ENCODE peak calls at places on chromosomes 12 and 14, in four cellular contexts. One of them, this sample, is unnamed.

GRCh38 chr12:10705655-10706054 is 17.5 kb downstream of the YBX3 start:
- DNase-seq in activated CD8-positive, alpha-beta memory T cell treated with anti-CD3 and anti-CD28 coated beads for 1 hour: no peak
- DNase-seq in T-helper 2 cell: no peak
- DNase-seq in neuronal stem cell: no peak
- DNase-seq in this sample: no peak

GRCh38 chr12:90682398-90682797 is 272.6 kb downstream of the CCER1 start:
- DNase-seq in activated CD8-positive, alpha-beta memory T cell treated with anti-CD3 and anti-CD28 coated beads for 1 hour: no peak
- DNase-seq in T-helper 2 cell: no peak
- DNase-seq in neuronal stem cell: no peak
- DNase-seq in this sample: no peak

GRCh38 chr12:81644503-81644902 is 114.6 kb downstream of the PPFIA2 start:
- DNase-seq in T-helper 2 cell: peak; percentile 20
- DNase-seq in neuronal stem cell: peak; percentile 9
- DNase-seq in activated CD8-positive, alpha-beta memory T cell treated with anti-CD3 and anti-CD28 coated beads for 1 hour: no peak
- DNase-seq in this sample: no peak

GRCh38 chr12:3123729-3124128 is 46.5 kb downstream of the TSPAN9 start:
- DNase-seq in T-helper 2 cell: no peak
- DNase-seq in activated CD8-positive, alpha-beta memory T cell treated with anti-CD3 and anti-CD28 coated beads for 1 hour: no peak
- DNase-seq in neuronal stem cell: no peak
- DNase-seq in this sample: no peak

GRCh38 chr12:76303989-76304460 is 44.2 kb downstream of the BBS10 start:
- DNase-seq in neuronal stem cell: no peak
- DNase-seq in T-helper 2 cell: no peak
- DNase-seq in activated CD8-positive, alpha-beta memory T cell treated with anti-CD3 and anti-CD28 coated beads for 1 hour: no peak
- DNase-seq in this sample: no peak

GRCh38 chr12:6766651-6767300 is 613 bp downstream of the PTMS start:
- DNase-seq in T-helper 2 cell: peak; percentile 39
- DNase-seq in activated CD8-positive, alpha-beta memory T cell treated with anti-CD3 and anti-CD28 coated beads for 1 hour: no peak
- DNase-seq in neuronal stem cell: no peak
- DNase-seq in this sample: peak; percentile 76

GRCh38 chr12:108235231-108235959 is 103.7 kb downstream of the CMKLR1 start:
- DNase-seq in neuronal stem cell: no peak
- DNase-seq in activated CD8-positive, alpha-beta memory T cell treated with anti-CD3 and anti-CD28 coated beads for 1 hour: no peak
- DNase-seq in T-helper 2 cell: no peak
- DNase-seq in this sample: no peak

GRCh38 chr12:15001733-15002471 is 29.1 kb downstream of the PDE6H start:
- DNase-seq in activated CD8-positive, alpha-beta memory T cell treated with anti-CD3 and anti-CD28 coated beads for 1 hour: no peak
- DNase-seq in T-helper 2 cell: no peak
- DNase-seq in neuronal stem cell: no peak
- DNase-seq in this sample: peak; percentile 79

GRCh38 chr12:65565601-65566560 is 258.4 kb upstream of the HMGA2 start:
- DNase-seq in T-helper 2 cell: no peak
- DNase-seq in activated CD8-positive, alpha-beta memory T cell treated with anti-CD3 and anti-CD28 coated beads for 1 hour: no peak
- DNase-seq in neuronal stem cell: no peak
- DNase-seq in this sample: no peak

GRCh38 chr12:40312982-40313576 is 88.3 kb downstream of the LRRK2 start:
- DNase-seq in activated CD8-positive, alpha-beta memory T cell treated with anti-CD3 and anti-CD28 coated beads for 1 hour: no peak
- DNase-seq in T-helper 2 cell: no peak
- DNase-seq in neuronal stem cell: no peak
- DNase-seq in this sample: no peak

GRCh38 chr14:96889091-96889490 is 91.9 kb downstream of the VRK1 start:
- DNase-seq in neuronal stem cell: no peak
- DNase-seq in T-helper 2 cell: no peak
- DNase-seq in activated CD8-positive, alpha-beta memory T cell treated with anti-CD3 and anti-CD28 coated beads for 1 hour: no peak
- DNase-seq in this sample: no peak

GRCh38 chr12:26032719-26033241 is 74.3 kb downstream of the RASSF8 start:
- DNase-seq in neuronal stem cell: no peak
- DNase-seq in T-helper 2 cell: no peak
- DNase-seq in activated CD8-positive, alpha-beta memory T cell treated with anti-CD3 and anti-CD28 coated beads for 1 hour: no peak
- DNase-seq in this sample: no peak

GRCh38 chr14:99544971-99545370 is 59.0 kb downstream of the CCDC85C start:
- DNase-seq in T-helper 2 cell: no peak
- DNase-seq in neuronal stem cell: no peak
- DNase-seq in activated CD8-positive, alpha-beta memory T cell treated with anti-CD3 and anti-CD28 coated beads for 1 hour: no peak
- DNase-seq in this sample: no peak

GRCh38 chr12:53287741-53288216 is 7.6 kb upstream of the PFDN5 start:
- DNase-seq in T-helper 2 cell: peak; percentile 44
- DNase-seq in neuronal stem cell: peak; percentile 39
- DNase-seq in activated CD8-positive, alpha-beta memory T cell treated with anti-CD3 and anti-CD28 coated beads for 1 hour: peak; percentile 28
- DNase-seq in this sample: peak; percentile 82

GRCh38 chr12:112822056-112822455 is 30.5 kb downstream of the RPH3A start:
- DNase-seq in neuronal stem cell: no peak
- DNase-seq in T-helper 2 cell: no peak
- DNase-seq in activated CD8-positive, alpha-beta memory T cell treated with anti-CD3 and anti-CD28 coated beads for 1 hour: no peak
- DNase-seq in this sample: no peak

GRCh38 chr12:99911967-99912366 is 72.8 kb downstream of the ANKS1B start:
- DNase-seq in activated CD8-positive, alpha-beta memory T cell treated with anti-CD3 and anti-CD28 coated beads for 1 hour: no peak
- DNase-seq in T-helper 2 cell: no peak
- DNase-seq in neuronal stem cell: no peak
- DNase-seq in this sample: no peak

GRCh38 chr14:74834682-74835392 is 41.1 kb downstream of the PROX2 start:
- DNase-seq in neuronal stem cell: no peak
- DNase-seq in T-helper 2 cell: no peak
- DNase-seq in activated CD8-positive, alpha-beta memory T cell treated with anti-CD3 and anti-CD28 coated beads for 1 hour: no peak
- DNase-seq in this sample: no peak

GRCh38 chr14:99537399-99537798 is 56.2 kb downstream of the CCNK start:
- DNase-seq in activated CD8-positive, alpha-beta memory T cell treated with anti-CD3 and anti-CD28 coated beads for 1 hour: no peak
- DNase-seq in neuronal stem cell: no peak
- DNase-seq in T-helper 2 cell: no peak
- DNase-seq in this sample: peak; percentile 79

GRCh38 chr12:5013206-5013830 is 30.4 kb upstream of the KCNA5 start:
- DNase-seq in activated CD8-positive, alpha-beta memory T cell treated with anti-CD3 and anti-CD28 coated beads for 1 hour: no peak
- DNase-seq in T-helper 2 cell: no peak
- DNase-seq in neuronal stem cell: no peak
- DNase-seq in this sample: no peak

GRCh38 chr12:109879332-109880048 is 851 bp downstream of the GLTP start:
- DNase-seq in neuronal stem cell: no peak
- DNase-seq in activated CD8-positive, alpha-beta memory T cell treated with anti-CD3 and anti-CD28 coated beads for 1 hour: no peak
- DNase-seq in T-helper 2 cell: no peak
- DNase-seq in this sample: no peak

GRCh38 chr12:2083008-2083407 is 30.2 kb downstream of the CACNA1C start:
- DNase-seq in T-helper 2 cell: no peak
- DNase-seq in neuronal stem cell: no peak
- DNase-seq in activated CD8-positive, alpha-beta memory T cell treated with anti-CD3 and anti-CD28 coated beads for 1 hour: no peak
- DNase-seq in this sample: no peak

GRCh38 chr14:77133718-77134338 is 7.8 kb downstream of the ZDHHC22 start:
- DNase-seq in neuronal stem cell: peak; percentile 86
- DNase-seq in T-helper 2 cell: no peak
- DNase-seq in activated CD8-positive, alpha-beta memory T cell treated with anti-CD3 and anti-CD28 coated beads for 1 hour: no peak
- DNase-seq in this sample: peak; percentile 77

GRCh38 chr14:100532916-100533630 is 54.1 kb downstream of the BEGAIN start:
- DNase-seq in T-helper 2 cell: no peak
- DNase-seq in neuronal stem cell: no peak
- DNase-seq in activated CD8-positive, alpha-beta memory T cell treated with anti-CD3 and anti-CD28 coated beads for 1 hour: no peak
- DNase-seq in this sample: peak; percentile 30

GRCh38 chr12:79058342-79058741 is 193.8 kb downstream of the SYT1 start:
- DNase-seq in activated CD8-positive, alpha-beta memory T cell treated with anti-CD3 and anti-CD28 coated beads for 1 hour: no peak
- DNase-seq in T-helper 2 cell: no peak
- DNase-seq in neuronal stem cell: no peak
- DNase-seq in this sample: no peak

GRCh38 chr12:113471619-113472171 is at the start of gene LHX5:
- DNase-seq in neuronal stem cell: peak; percentile 77
- DNase-seq in activated CD8-positive, alpha-beta memory T cell treated with anti-CD3 and anti-CD28 coated beads for 1 hour: no peak
- DNase-seq in T-helper 2 cell: no peak
- DNase-seq in this sample: no peak

GRCh38 chr12:94516985-94517384 is 57.3 kb upstream of the CEP83 start:
- DNase-seq in neuronal stem cell: no peak
- DNase-seq in activated CD8-positive, alpha-beta memory T cell treated with anti-CD3 and anti-CD28 coated beads for 1 hour: no peak
- DNase-seq in T-helper 2 cell: no peak
- DNase-seq in this sample: no peak

GRCh38 chr14:30559638-30560071 is 697 bp downstream of the G2E3 start:
- DNase-seq in activated CD8-positive, alpha-beta memory T cell treated with anti-CD3 and anti-CD28 coated beads for 1 hour: no peak
- DNase-seq in neuronal stem cell: peak; percentile 39
- DNase-seq in T-helper 2 cell: no peak
- DNase-seq in this sample: no peak

GRCh38 chr12:54890339-54890738 is 36.0 kb downstream of the MUCL1 start:
- DNase-seq in neuronal stem cell: no peak
- DNase-seq in activated CD8-positive, alpha-beta memory T cell treated with anti-CD3 and anti-CD28 coated beads for 1 hour: no peak
- DNase-seq in T-helper 2 cell: no peak
- DNase-seq in this sample: no peak

GRCh38 chr14:71166434-71166833 is 259.2 kb downstream of the PCNX1 start:
- DNase-seq in T-helper 2 cell: no peak
- DNase-seq in activated CD8-positive, alpha-beta memory T cell treated with anti-CD3 and anti-CD28 coated beads for 1 hour: no peak
- DNase-seq in neuronal stem cell: no peak
- DNase-seq in this sample: peak; percentile 69

GRCh38 chr12:106304001-106304421 is 1.5 kb downstream of the TCP11L2 start:
- DNase-seq in neuronal stem cell: no peak
- DNase-seq in activated CD8-positive, alpha-beta memory T cell treated with anti-CD3 and anti-CD28 coated beads for 1 hour: no peak
- DNase-seq in T-helper 2 cell: no peak
- DNase-seq in this sample: no peak

GRCh38 chr12:56987551-56988053 is 18.7 kb downstream of the ZBTB39 start:
- DNase-seq in T-helper 2 cell: peak; percentile 42
- DNase-seq in neuronal stem cell: peak; percentile 79
- DNase-seq in activated CD8-positive, alpha-beta memory T cell treated with anti-CD3 and anti-CD28 coated beads for 1 hour: no peak
- DNase-seq in this sample: peak; percentile 84

GRCh38 chr12:131852551-131853299 is 24.5 kb downstream of the MMP17 start:
- DNase-seq in T-helper 2 cell: no peak
- DNase-seq in activated CD8-positive, alpha-beta memory T cell treated with anti-CD3 and anti-CD28 coated beads for 1 hour: no peak
- DNase-seq in neuronal stem cell: no peak
- DNase-seq in this sample: no peak

GRCh38 chr14:49972199-49972671 is 79.4 kb downstream of the ARF6 start:
- DNase-seq in neuronal stem cell: no peak
- DNase-seq in activated CD8-positive, alpha-beta memory T cell treated with anti-CD3 and anti-CD28 coated beads for 1 hour: no peak
- DNase-seq in T-helper 2 cell: no peak
- DNase-seq in this sample: no peak

GRCh38 chr12:7501031-7501585 is 2.5 kb downstream of the CD163 start:
- DNase-seq in neuronal stem cell: no peak
- DNase-seq in T-helper 2 cell: no peak
- DNase-seq in activated CD8-positive, alpha-beta memory T cell treated with anti-CD3 and anti-CD28 coated beads for 1 hour: no peak
- DNase-seq in this sample: no peak

GRCh38 chr12:110338754-110339153 is 57.7 kb downstream of the ATP2A2 start:
- DNase-seq in neuronal stem cell: no peak
- DNase-seq in T-helper 2 cell: no peak
- DNase-seq in activated CD8-positive, alpha-beta memory T cell treated with anti-CD3 and anti-CD28 coated beads for 1 hour: no peak
- DNase-seq in this sample: no peak

GRCh38 chr12:88362439-88362838 is 217.8 kb downstream of the KITLG start:
- DNase-seq in neuronal stem cell: no peak
- DNase-seq in T-helper 2 cell: no peak
- DNase-seq in activated CD8-positive, alpha-beta memory T cell treated with anti-CD3 and anti-CD28 coated beads for 1 hour: no peak
- DNase-seq in this sample: no peak

GRCh38 chr12:103986823-103987222 is 21.2 kb downstream of the TDG start:
- DNase-seq in activated CD8-positive, alpha-beta memory T cell treated with anti-CD3 and anti-CD28 coated beads for 1 hour: no peak
- DNase-seq in neuronal stem cell: peak; percentile 32
- DNase-seq in T-helper 2 cell: no peak
- DNase-seq in this sample: no peak

GRCh38 chr12:116306968-116307367 is 29.5 kb upstream of the MED13L start:
- DNase-seq in T-helper 2 cell: no peak
- DNase-seq in activated CD8-positive, alpha-beta memory T cell treated with anti-CD3 and anti-CD28 coated beads for 1 hour: no peak
- DNase-seq in neuronal stem cell: no peak
- DNase-seq in this sample: no peak

This sample was measured in adrenal gland.